ENCODE peak calls at places on chromosomes 7 and 10, in four cellular contexts. X is A172, J is SK-MEL-5, I is GM12878. C is an unnamed sample.

GRCh38 chr7:29274156-29275017 is 79.8 kb downstream of the CHN2 start:
- DNase-seq in X (peak), I (no peak), J (no peak), C (no peak)

GRCh38 chr10:71765176-71765906 is 8.0 kb downstream of the VSIR start:
- DNase-seq in X (peak), I (no peak), J (no peak), C (no peak)

GRCh38 chr10:59905066-59905734 is 1.2 kb downstream of the CCDC6 start:
- DNase-seq in J (peak), X (peak), I (no peak), C (peak)

GRCh38 chr7:98681951-98682350 is 64.9 kb downstream of the NPTX2 start:
- DNase-seq in J (no peak), I (no peak), X (peak), C (no peak)

GRCh38 chr10:35569111-35569707 is 35.9 kb upstream of the GJD4 start:
- DNase-seq in I (no peak), J (no peak), X (no peak), C (peak)

GRCh38 chr7:76296743-76297740 is 5.4 kb upstream of the HSPB1 start:
- DNase-seq in J (no peak), X (peak), I (no peak), C (no peak)

GRCh38 chr10:11181996-11182395 is 164.3 kb downstream of the CELF2 start:
- DNase-seq in X (no peak), J (no peak), I (no peak), C (no peak)

GRCh38 chr7:5750026-5750425 is 31.4 kb downstream of the RNF216 start:
- DNase-seq in X (no peak), J (peak), I (no peak), C (no peak)

GRCh38 chr7:135575296-135575695 is 17.6 kb downstream of the NUP205 start:
- DNase-seq in I (no peak), J (no peak), X (no peak), C (no peak)

GRCh38 chr10:117164878-117165556 is 26.9 kb upstream of the VAX1 start:
- DNase-seq in I (no peak), X (no peak), J (no peak), C (no peak)

GRCh38 chr10:66983482-66983818 is 57.6 kb downstream of the LRRTM3 start:
- DNase-seq in X (no peak), I (no peak), J (no peak), C (no peak)

C was measured in ACHN.